ENCODE peak calls at places on chromosome 3, in nine cellular contexts. L, Z, D, B, J, F, H, M and Q are unnamed samples.

GRCh38 chr3:159988617-159989251 is at the start of gene IL12A:
- DNase-seq in L (peak), Z (no peak), D (peak), B (peak), J (peak), F (peak), H (peak), M (peak), Q (peak)

GRCh38 chr3:25294406-25294805 is 133.7 kb upstream of the RARB start:
- DNase-seq in L (no peak), Z (no peak), D (no peak), B (no peak), J (no peak), F (no peak), H (no peak), M (no peak), Q (no peak)

GRCh38 chr3:36959821-36960220 is 15.0 kb upstream of the TRANK1 start:
- DNase-seq in L (no peak), Z (peak), D (no peak), B (no peak), J (no peak), F (no peak), H (no peak), M (no peak), Q (peak)

GRCh38 chr3:153246805-153247204 is 84.8 kb downstream of the RAP2B start:
- DNase-seq in L (no peak), Z (no peak), D (no peak), B (no peak), J (no peak), F (no peak), H (no peak), M (no peak), Q (no peak)

GRCh38 chr3:69791919-69792399 is 52.7 kb downstream of the MITF start:
- DNase-seq in L (no peak), Z (no peak), D (no peak), B (no peak), J (no peak), F (no peak), H (no peak), M (no peak), Q (no peak)

GRCh38 chr3:106824856-106825255 is 552.4 kb upstream of the CCDC54 start:
- DNase-seq in L (no peak), Z (no peak), D (no peak), B (no peak), J (no peak), F (no peak), H (peak), M (no peak), Q (no peak)

GRCh38 chr3:115272036-115272824 is 125.1 kb upstream of the ZBTB20 start:
- DNase-seq in L (no peak), Z (peak), D (no peak), B (no peak), J (no peak), F (no peak), H (no peak), M (no peak), Q (peak)

GRCh38 chr3:116897382-116897781 is 187.8 kb downstream of the TUSC7 start:
- DNase-seq in L (no peak), Z (no peak), D (no peak), B (no peak), J (no peak), F (no peak), H (no peak), M (no peak), Q (no peak)

GRCh38 chr3:54347933-54348332 is 225.6 kb downstream of the CACNA2D3 start:
- DNase-seq in L (no peak), Z (no peak), D (no peak), B (no peak), J (no peak), F (no peak), H (no peak), M (no peak), Q (no peak)

GRCh38 chr3:126134219-126134975 is 46.0 kb downstream of the ALDH1L1 start:
- DNase-seq in L (peak), Z (peak), D (peak), B (peak), J (peak), F (no peak), H (peak), M (peak), Q (peak)